ENCODE peak calls at places on chromosome 7, in eight cellular contexts. B is stimulated activated CD8-positive, alpha-beta memory T cell treated with anti-CD3 and anti-CD28 coated beads, Interleukin-12 subunit alpha, Interleukin-12 subunit beta, amount 100 ng/mL, for 4 hours; E is NCI-H2081; L is GM04503; N is Right ventricle myocardium superior; O is RWPE1; R is NCI-H1105; V is GM12865. I is an unnamed sample.

GRCh38 chr7:143381427-143382125 is 431 bp downstream of the ZYX start:
- DNase-seq in B (no peak), E (peak; percentile 64), L (no peak), N (peak; percentile 88), O (peak; percentile 54), R (peak; percentile 54), V (peak; percentile 39), I (no peak)

GRCh38 chr7:78736548-78736947 is 716.9 kb downstream of the MAGI2 start:
- DNase-seq in B (no peak), E (no peak), L (no peak), N (no peak), O (no peak), R (no peak), V (no peak), I (no peak)

GRCh38 chr7:83520706-83521105 is 128.2 kb downstream of the SEMA3E start:
- DNase-seq in B (no peak), E (peak; percentile 10), L (no peak), N (no peak), O (no peak), R (peak; percentile 8), V (no peak), I (no peak)

GRCh38 chr7:121561717-121562116 is 165.6 kb upstream of the FAM3C start:
- DNase-seq in B (no peak), E (peak; percentile 19), L (no peak), N (no peak), O (no peak), R (peak; percentile 46), V (no peak), I (no peak)

GRCh38 chr7:111029574-111030357 is 61.2 kb upstream of the LRRN3 start:
- DNase-seq in B (no peak), E (no peak), L (no peak), N (no peak), O (no peak), R (peak; percentile 14), V (peak; percentile 61), I (no peak)

GRCh38 chr7:53315986-53316385 is 280.6 kb downstream of the POM121L12 start:
- DNase-seq in B (no peak), E (no peak), L (no peak), N (peak; percentile 49), O (no peak), R (no peak), V (no peak), I (no peak)

GRCh38 chr7:100679129-100679926 is 5.8 kb downstream of the GNB2 start:
- DNase-seq in B (no peak), E (no peak), L (no peak), N (no peak), O (no peak), R (no peak), V (no peak), I (no peak)

GRCh38 chr7:142880886-142881505 is 4.5 kb downstream of the TRPV6 start:
- DNase-seq in B (no peak), E (peak; percentile 39), L (no peak), N (no peak), O (peak; percentile 21), R (peak; percentile 15), V (peak; percentile 60), I (no peak)

GRCh38 chr7:134712196-134712595 is 65.5 kb downstream of the BPGM start:
- DNase-seq in B (no peak), E (no peak), L (no peak), N (no peak), O (no peak), R (no peak), V (no peak), I (no peak)

GRCh38 chr7:916291-916941 is 38.1 kb downstream of the ADAP1 start:
- DNase-seq in B (no peak), E (peak; percentile 17), L (no peak), N (peak; percentile 36), O (no peak), R (peak; percentile 57), V (no peak), I (no peak)

GRCh38 chr7:1368682-1369571 is 90.3 kb downstream of the MICALL2 start:
- DNase-seq in B (no peak), E (no peak), L (no peak), N (no peak), O (peak; percentile 77), R (peak; percentile 87), V (peak; percentile 23), I (no peak)

GRCh38 chr7:116711790-116712189 is 39.8 kb downstream of the MET start:
- DNase-seq in B (no peak), E (peak; percentile 64), L (no peak), N (no peak), O (no peak), R (no peak), V (no peak), I (no peak)

GRCh38 chr7:96327429-96327828 is 5.5 kb upstream of the SLC25A13 start:
- DNase-seq in B (no peak), E (peak; percentile 98), L (no peak), N (no peak), O (no peak), R (peak; percentile 66), V (no peak), I (no peak)

GRCh38 chr7:40944981-40945585 is 757.8 kb downstream of the INHBA start:
- DNase-seq in B (no peak), E (no peak), L (no peak), N (no peak), O (no peak), R (no peak), V (no peak), I (no peak)

GRCh38 chr7:30649717-30650116 is 32.5 kb downstream of the CRHR2 start:
- DNase-seq in B (no peak), E (no peak), L (no peak), N (no peak), O (no peak), R (no peak), V (no peak), I (no peak)

GRCh38 chr7:142629588-142630260 is 119.5 kb upstream of the PRSS1 start:
- DNase-seq in B (no peak), E (no peak), L (peak; percentile 28), N (no peak), O (peak; percentile 5), R (no peak), V (no peak), I (no peak)

GRCh38 chr7:115728518-115728917 is 302.0 kb downstream of the TFEC start:
- DNase-seq in B (no peak), E (peak; percentile 63), L (no peak), N (no peak), O (no peak), R (no peak), V (no peak), I (no peak)

GRCh38 chr7:5424689-5425506 is 1.3 kb upstream of the TNRC18 start:
- DNase-seq in B (no peak), E (peak; percentile 59), L (no peak), N (peak; percentile 83), O (no peak), R (no peak), V (no peak), I (no peak)

GRCh38 chr7:34916267-34916666 is 121.0 kb downstream of the DPY19L1 start:
- DNase-seq in B (no peak), E (no peak), L (no peak), N (no peak), O (no peak), R (no peak), V (no peak), I (no peak)

GRCh38 chr7:70082026-70082655 is 483.9 kb downstream of the AUTS2 start:
- DNase-seq in B (no peak), E (no peak), L (peak; percentile 47), N (no peak), O (no peak), R (no peak), V (no peak), I (no peak)

GRCh38 chr7:101884671-101885596 is 67.5 kb downstream of the CUX1 start:
- DNase-seq in B (no peak), E (no peak), L (no peak), N (no peak), O (no peak), R (no peak), V (peak; percentile 67), I (no peak)

GRCh38 chr7:20307901-20308300 is 22.8 kb upstream of the ITGB8 start:
- DNase-seq in B (no peak), E (no peak), L (no peak), N (no peak), O (no peak), R (peak; percentile 73), V (no peak), I (no peak)

GRCh38 chr7:121337398-121337797 is 8.6 kb downstream of the WNT16 start:
- DNase-seq in B (no peak), E (peak; percentile 46), L (no peak), N (no peak), O (no peak), R (no peak), V (peak; percentile 23), I (no peak)

GRCh38 chr7:151181011-151181431 is 6.0 kb downstream of the ASB10 start:
- DNase-seq in B (no peak), E (no peak), L (no peak), N (no peak), O (no peak), R (no peak), V (no peak), I (no peak)

GRCh38 chr7:74027683-74028320 is at the start of gene ELN:
- DNase-seq in B (no peak), E (no peak), L (no peak), N (peak; percentile 93), O (no peak), R (no peak), V (no peak), I (no peak)

GRCh38 chr7:6600093-6600492 is 10.3 kb downstream of the INTS15 start:
- DNase-seq in B (no peak), E (no peak), L (no peak), N (no peak), O (no peak), R (no peak), V (no peak), I (no peak)

GRCh38 chr7:26930845-26931244 is 66.5 kb upstream of the SKAP2 start:
- DNase-seq in B (no peak), E (no peak), L (no peak), N (no peak), O (no peak), R (no peak), V (no peak), I (no peak)

GRCh38 chr7:25031007-25031406 is 51.0 kb upstream of the OSBPL3 start:
- DNase-seq in B (no peak), E (no peak), L (no peak), N (no peak), O (no peak), R (no peak), V (peak; percentile 92), I (no peak)

GRCh38 chr7:33854178-33854577 is 51.2 kb upstream of the BMPER start:
- DNase-seq in B (no peak), E (no peak), L (peak; percentile 59), N (no peak), O (no peak), R (no peak), V (no peak), I (no peak)

GRCh38 chr7:139853576-139854511 is 24.8 kb downstream of the TBXAS1 start:
- DNase-seq in B (no peak), E (no peak), L (peak; percentile 56), N (no peak), O (peak; percentile 45), R (no peak), V (no peak), I (no peak)

GRCh38 chr7:122790132-122790531 is 87.4 kb upstream of the RNF148 start:
- DNase-seq in B (no peak), E (peak; percentile 8), L (no peak), N (no peak), O (no peak), R (peak; percentile 74), V (no peak), I (no peak)

GRCh38 chr7:134212576-134213546 is 85.7 kb downstream of the LRGUK start:
- DNase-seq in B (no peak), E (no peak), L (no peak), N (no peak), O (no peak), R (no peak), V (no peak), I (no peak)

GRCh38 chr7:71148098-71148497 is 16.2 kb downstream of the GALNT17 start:
- DNase-seq in B (no peak), E (no peak), L (no peak), N (no peak), O (no peak), R (no peak), V (no peak), I (no peak)

GRCh38 chr7:27611043-27611442 is 51.6 kb downstream of the HIBADH start:
- DNase-seq in B (no peak), E (peak; percentile 36), L (no peak), N (no peak), O (peak; percentile 48), R (peak; percentile 87), V (no peak), I (no peak)

I was measured in cortex of kidney.